ENCODE peak calls at places on chromosomes 2 and 18, in nine cellular contexts. O is sigmoid colon; Y is astrocyte; S is T-cell; E is CD4-positive, alpha-beta T cell; G is neural crest cell; P is fibroblast of pulmonary artery; C is stimulated activated naive B cell treated with anti-CD40 and anti-IgM and Interleukin-4, amounts not matched to agents 10 μg/mL and 1 μg/mL and 100 μg/mL, for 72 hours; I is NCI-H748 treated with DMSO at 0.1 percent for 48 hours. J is an unnamed sample.

GRCh38 chr18:47557160-47557559 is 305.7 kb upstream of the SKOR2 start:
- DNase-seq in E (no peak), O (no peak), G (no peak), C (no peak), S (no peak), I (no peak), Y (no peak), P (no peak), J (no peak)

GRCh38 chr2:186274936-186275575 is 211.0 kb upstream of the ZC3H15 start:
- DNase-seq in Y (peak), P (peak), I (no peak), S (no peak), O (no peak), G (no peak), C (no peak), E (no peak), J (no peak)

GRCh38 chr18:48675330-48675761 is 136.5 kb downstream of the CTIF start:
- DNase-seq in S (peak), G (peak), I (peak), E (peak), P (peak), Y (peak), O (peak), C (peak), J (peak)

GRCh38 chr2:19362652-19363473 is 4.4 kb upstream of the OSR1 start:
- DNase-seq in Y (peak), E (no peak), G (peak), C (no peak), O (peak), P (peak), S (no peak), I (peak), J (no peak)

GRCh38 chr2:101657787-101658186 is 39.7 kb upstream of the MAP4K4 start:
- DNase-seq in Y (no peak), P (no peak), S (no peak), G (no peak), I (no peak), C (no peak), O (no peak), E (no peak), J (no peak)

GRCh38 chr18:8367217-8367988 is 241.8 kb upstream of the RAB12 start:
- DNase-seq in Y (no peak), O (no peak), S (no peak), G (peak), C (peak), P (peak), E (peak), I (peak), J (no peak)

GRCh38 chr2:149612122-149612521 is 24.5 kb upstream of the MMADHC start:
- DNase-seq in O (no peak), C (no peak), G (no peak), P (peak), S (no peak), I (no peak), E (no peak), Y (peak), J (no peak)

GRCh38 chr2:128424406-128424805 is 105.7 kb upstream of the HS6ST1 start:
- DNase-seq in Y (no peak), P (no peak), O (peak), S (no peak), E (no peak), C (no peak), I (no peak), G (no peak), J (no peak)

GRCh38 chr2:176553685-176554106 is 284.5 kb downstream of the MTX2 start:
- DNase-seq in E (no peak), O (peak), C (peak), I (peak), G (no peak), P (peak), S (peak), Y (no peak), J (no peak)

GRCh38 chr2:39448169-39448502 is 11.1 kb upstream of the MAP4K3 start:
- DNase-seq in I (no peak), C (no peak), Y (no peak), E (no peak), G (no peak), P (no peak), S (no peak), O (no peak), J (no peak)

GRCh38 chr2:96164459-96165184 is 19.4 kb upstream of the DUSP2 start:
- DNase-seq in I (no peak), G (no peak), O (peak), E (peak), C (no peak), P (no peak), S (peak), Y (no peak), J (peak)

GRCh38 chr2:233429175-233429897 is 75.0 kb downstream of the DGKD start:
- DNase-seq in S (no peak), G (no peak), O (no peak), Y (no peak), I (no peak), P (no peak), E (no peak), C (no peak), J (no peak)

GRCh38 chr2:176202491-176202890 is 14.0 kb downstream of the HOXD1 start:
- DNase-seq in G (no peak), C (no peak), P (no peak), Y (no peak), S (no peak), I (no peak), E (no peak), O (no peak), J (no peak)

GRCh38 chr2:226678422-226678821 is 121.2 kb downstream of the IRS1 start:
- DNase-seq in C (no peak), G (no peak), Y (no peak), E (no peak), P (no peak), S (no peak), O (no peak), I (no peak), J (no peak)

GRCh38 chr18:526681-527080 is 26.2 kb upstream of the COLEC12 start:
- DNase-seq in E (no peak), Y (no peak), P (no peak), S (no peak), O (no peak), I (no peak), G (no peak), C (no peak), J (no peak)

GRCh38 chr2:42895134-42895795 is 102.9 kb upstream of the HAAO start:
- DNase-seq in E (no peak), S (no peak), C (no peak), O (no peak), Y (no peak), P (no peak), I (no peak), G (no peak), J (no peak)